ENCODE peak calls at places on chromosome 10, in six cellular contexts. Y is fibroblast of lung, B is mesendoderm, G is DND-41, O is PC-3, J is HCT116. Z is an unnamed sample. For H3K4me1, the result is how much of the 10 kb centered on the place peaks cover.

GRCh38 chr10:7411671-7412481 is 1.0 kb upstream of the SFMBT2 start:
- DNase-seq in O (no peak), B (peak), Y (no peak), G (no peak), J (no peak), Z (peak)

GRCh38 chr10:85008493-85009181 is 680.2 kb downstream of the CCSER2 start:
- DNase-seq in B (peak), J (no peak), O (no peak), G (no peak), Y (no peak), Z (no peak)

GRCh38 chr10:49404321-49404878 is 8.5 kb upstream of the DRGX start:
- DNase-seq in J (no peak), Y (no peak), B (no peak), O (no peak), G (no peak), Z (no peak)

GRCh38 chr10:96275685-96276418 is 4.5 kb upstream of the BLNK start:
- DNase-seq in Y (no peak), O (no peak), B (no peak), G (no peak), J (no peak), Z (peak)

GRCh38 chr10:42938351-42938750 is 138.5 kb upstream of the RET start:
- DNase-seq in G (no peak), Y (no peak), J (no peak), B (no peak), O (no peak), Z (no peak)

GRCh38 chr10:44959243-44960097 is at the start of gene RASSF4:
- DNase-seq in B (peak), J (peak), G (peak), Y (peak), O (peak), Z (peak)

GRCh38 chr10:97280783-97281182 is 11.7 kb downstream of the ARHGAP19 start:
- DNase-seq in B (no peak), J (no peak), O (no peak), G (no peak), Y (no peak), Z (no peak)

GRCh38 chr10:48769706-48770105 is 85.0 kb downstream of the WDFY4 start:
- DNase-seq in B (peak), G (no peak), Y (no peak), O (no peak), J (no peak), Z (no peak)

GRCh38 chr10:86524225-86524982 is 2.8 kb upstream of the WAPL start:
- DNase-seq in Y (no peak), G (no peak), J (no peak), O (no peak), B (no peak), Z (no peak)

GRCh38 chr10:97381626-97382025 is 19.5 kb downstream of the RRP12 start:
- DNase-seq in B (no peak), G (no peak), O (no peak), Y (no peak), J (no peak), Z (no peak)

GRCh38 chr10:8726087-8726486 is 671.6 kb downstream of the GATA3 start:
- DNase-seq in B (no peak), O (peak), J (no peak), Y (no peak), G (no peak), Z (no peak)

GRCh38 chr10:21318768-21319167 is 206.7 kb downstream of the SKIDA1 start:
- DNase-seq in J (no peak), B (no peak), G (no peak), Y (peak), O (no peak), Z (no peak)

GRCh38 chr10:126262971-126263370 is 125.3 kb downstream of the ADAM12 start:
- DNase-seq in O (no peak), J (no peak), B (no peak), Y (no peak), G (no peak), Z (no peak)

GRCh38 chr10:92594194-92594593 is 1.3 kb downstream of the KIF11 start:
- DNase-seq in G (no peak), B (no peak), Y (no peak), J (no peak), O (peak), Z (no peak)

GRCh38 chr10:1216576-1217236 is 160.5 kb downstream of the WDR37 start:
- DNase-seq in G (no peak), Y (no peak), B (no peak), J (no peak), O (no peak), Z (no peak)

GRCh38 chr10:127296696-127297095 is 100.3 kb upstream of the INSYN2A start:
- DNase-seq in J (no peak), O (no peak), Y (no peak), G (no peak), B (no peak), Z (no peak)

GRCh38 chr10:79360499-79361342 is 13.5 kb downstream of the PPIF start:
- DNase-seq in J (no peak), B (no peak), O (no peak), Y (no peak), G (no peak), Z (peak)

GRCh38 chr10:13521021-13521420 is 7.8 kb downstream of the BEND7 start:
- DNase-seq in O (no peak), Y (no peak), J (no peak), G (no peak), B (no peak), Z (no peak)

GRCh38 chr10:48547981-48548380 is 56.9 kb downstream of the ARHGAP22 start:
- DNase-seq in B (no peak), J (no peak), Y (no peak), G (no peak), O (no peak), Z (peak)

GRCh38 chr10:36493511-36493880 is 631.9 kb upstream of the ANKRD30A start:
- DNase-seq in Y (peak), J (no peak), B (no peak), G (no peak), O (peak), Z (no peak)

GRCh38 chr10:69716711-69717560 is 84.8 kb upstream of the COL13A1 start:
- DNase-seq in B (peak), J (peak), G (peak), O (peak), Y (peak), Z (peak)

GRCh38 chr10:113780681-113781250 is 29.3 kb downstream of the PLEKHS1 start:
- DNase-seq in G (no peak), O (no peak), J (no peak), B (peak), Y (no peak), Z (no peak)

GRCh38 chr10:74223755-74224530 is 72.9 kb downstream of the ADK start:
- DNase-seq in O (peak), B (peak), Y (peak), J (peak), G (no peak), Z (no peak)

GRCh38 chr10:98411768-98412167 is 3.2 kb downstream of the PYROXD2 start:
- DNase-seq in B (no peak), G (no peak), Y (peak), O (no peak), J (no peak), Z (no peak)

GRCh38 chr10:77332256-77332655 is 305.4 kb downstream of the KCNMA1 start:
- DNase-seq in Y (no peak), G (no peak), B (no peak), O (no peak), J (no peak), Z (no peak)

GRCh38 chr10:37952051-37952815 is 24.2 kb downstream of the ZNF25 start:
- DNase-seq in B (peak), J (no peak), O (no peak), Y (no peak), G (no peak), Z (no peak)

GRCh38 chr10:116849271-116850057 is at the start of gene ENO4:
- DNase-seq in B (peak), Y (peak), G (no peak), O (peak), J (peak), Z (peak)

GRCh38 chr10:13414855-13415254 is 66.8 kb upstream of the SEPHS1 start:
- DNase-seq in O (peak), Y (peak), G (no peak), J (peak), B (peak), Z (peak)

GRCh38 chr10:118800920-118801319 is 46.1 kb upstream of the CACUL1 start:
- DNase-seq in J (no peak), G (peak), B (no peak), Y (peak), O (peak), Z (no peak)

GRCh38 chr10:35626971-35627507 is 15.1 kb downstream of the FZD8 start:
- DNase-seq in J (no peak), B (peak), Y (peak), G (no peak), O (peak), Z (no peak)

GRCh38 chr10:35913628-35914027 is 271.5 kb upstream of the FZD8 start:
- DNase-seq in O (peak), B (peak), G (no peak), J (no peak), Y (no peak), Z (no peak)

GRCh38 chr10:26861326-26861998 is 704 bp upstream of the ABI1 start:
- DNase-seq in Y (no peak), G (no peak), O (no peak), J (no peak), B (no peak), Z (no peak)

GRCh38 chr10:27529010-27529783 is 25.1 kb downstream of the RAB18 start:
- DNase-seq in Y (peak), O (no peak), B (peak), J (no peak), G (no peak), Z (no peak)

GRCh38 chr10:65581426-65582026 is 1344.3 kb upstream of the LRRTM3 start:
- DNase-seq in G (no peak), Y (no peak), O (no peak), B (peak), J (no peak), Z (no peak)

GRCh38 chr10:29501692-29502091 is 133.1 kb downstream of the SVIL start:
- DNase-seq in G (no peak), B (peak), O (peak), J (peak), Y (peak), Z (no peak)

GRCh38 chr10:113179270-113179669 is 229.2 kb downstream of the TCF7L2 start:
- DNase-seq in B (no peak), J (no peak), G (no peak), Y (no peak), O (no peak), Z (no peak)

GRCh38 chr10:6795571-6795970 is 215.5 kb upstream of the PRKCQ start:
- DNase-seq in J (no peak), B (no peak), Y (no peak), G (no peak), O (no peak), Z (no peak)

GRCh38 chr10:104032144-104032775 is 53.4 kb downstream of the COL17A1 start:
- DNase-seq in Y (no peak), B (peak), J (no peak), G (no peak), O (no peak), Z (no peak)

GRCh38 chr10:102546606-102547310 is 43.0 kb downstream of the SUFU start:
- DNase-seq in J (no peak), G (no peak), B (no peak), O (no peak), Y (peak), Z (no peak)

GRCh38 chr10:121994429-121994881 is 5.5 kb downstream of the TACC2 start:
- DNase-seq in B (peak), O (peak), J (no peak), Y (peak), G (no peak), Z (peak)
- H3K9ac ChIP-seq in B (no peak), O (peak), J (no peak), Y (no peak), G (no peak), Z (no peak)

GRCh38 chr10:17426263-17426600 is 28.2 kb downstream of the ST8SIA6 start:
- DNase-seq in O (no peak), B (no peak), Y (no peak), G (no peak), J (no peak), Z (no peak)
- H3K4me1 ChIP-seq in O (under half), B (under half), Y (under half), G (under half), J (under half), Z (under half)

GRCh38 chr10:131971591-131971990 is 10.1 kb downstream of the BNIP3 start:
- DNase-seq in Y (no peak), O (no peak), J (no peak), B (no peak), G (no peak), Z (no peak)

GRCh38 chr10:131968949-131969348 is 12.8 kb downstream of the BNIP3 start:
- DNase-seq in O (no peak), G (no peak), J (no peak), B (no peak), Y (no peak), Z (no peak)

GRCh38 chr10:131972474-131973071 is 9.2 kb downstream of the BNIP3 start:
- DNase-seq in J (no peak), O (no peak), G (peak), B (no peak), Y (peak), Z (peak)

GRCh38 chr10:131973160-131973951 is 8.4 kb downstream of the BNIP3 start:
- DNase-seq in J (no peak), O (no peak), G (peak), B (no peak), Y (no peak), Z (no peak)

GRCh38 chr10:131970946-131971345 is 10.8 kb downstream of the BNIP3 start:
- DNase-seq in B (no peak), G (no peak), O (no peak), J (no peak), Y (no peak), Z (no peak)
- H3K9ac ChIP-seq in B (no peak), G (no peak), O (no peak), J (no peak), Y (no peak), Z (no peak)

DNA sequence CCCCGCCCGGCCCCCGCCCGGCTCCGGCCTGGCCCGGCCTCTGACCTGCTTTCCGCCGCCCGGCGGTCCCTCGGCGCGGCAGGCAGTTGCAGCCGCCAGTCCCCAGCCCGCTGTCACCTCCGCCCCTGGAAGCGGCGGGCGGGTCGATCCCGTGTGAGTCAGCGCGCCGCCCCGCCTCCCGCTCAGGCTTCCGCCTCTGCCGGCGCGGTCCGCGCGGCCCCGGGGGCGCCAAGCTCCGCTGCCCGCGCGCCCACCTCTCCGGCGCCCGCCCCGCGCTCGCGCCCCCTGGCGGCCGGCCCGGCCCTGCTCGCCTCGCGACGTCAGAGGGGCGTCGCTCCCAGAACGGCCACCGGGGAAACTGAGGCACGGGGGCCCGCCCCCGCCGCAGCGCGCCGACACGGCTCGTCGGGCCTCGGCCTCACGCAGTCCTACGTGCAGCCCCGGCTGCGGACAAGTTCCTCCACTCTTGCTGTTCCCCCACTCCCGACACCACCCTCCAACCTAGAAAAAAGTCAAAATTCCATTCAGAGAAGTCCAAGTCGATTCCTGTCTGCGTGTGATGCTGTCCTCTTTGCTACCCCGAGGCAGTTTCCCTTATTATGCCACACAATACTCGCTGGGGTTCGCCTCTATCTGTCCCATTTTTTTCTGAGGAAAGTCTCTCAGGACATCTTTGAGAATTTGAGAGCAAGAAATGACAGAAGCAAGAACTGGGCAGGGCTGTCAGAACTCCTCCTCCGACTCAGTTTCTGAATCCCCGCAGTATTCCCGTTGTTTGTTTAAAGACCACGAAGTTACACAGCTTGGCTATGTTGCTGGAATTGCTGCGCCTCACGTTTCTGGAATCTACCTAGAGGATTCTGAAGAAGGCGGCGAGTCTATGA is at the start of gene DNMBP:
- DNase-seq in J (peak), Y (peak), O (peak), B (peak), G (peak), Z (peak)
- H3K4me1 ChIP-seq in J (under half), Y (under half), O (under half), B (under half), G (under half), Z (under half)

GRCh38 chr10:4772202-4772570 is 53.8 kb upstream of the AKR1E2 start:
- DNase-seq in Y (no peak), O (no peak), B (no peak), G (no peak), J (no peak), Z (no peak)

GRCh38 chr10:4767033-4767814 is 58.8 kb upstream of the AKR1E2 start:
- DNase-seq in O (peak), G (peak), Y (peak), J (peak), B (peak), Z (peak)

GRCh38 chr10:4775808-4776207 is 50.2 kb upstream of the AKR1E2 start:
- DNase-seq in G (no peak), B (no peak), Y (no peak), O (peak), J (no peak), Z (no peak)

GRCh38 chr10:4770766-4771553 is 55.0 kb upstream of the AKR1E2 start:
- DNase-seq in G (no peak), Y (peak), J (peak), O (peak), B (peak), Z (no peak)

DNA sequence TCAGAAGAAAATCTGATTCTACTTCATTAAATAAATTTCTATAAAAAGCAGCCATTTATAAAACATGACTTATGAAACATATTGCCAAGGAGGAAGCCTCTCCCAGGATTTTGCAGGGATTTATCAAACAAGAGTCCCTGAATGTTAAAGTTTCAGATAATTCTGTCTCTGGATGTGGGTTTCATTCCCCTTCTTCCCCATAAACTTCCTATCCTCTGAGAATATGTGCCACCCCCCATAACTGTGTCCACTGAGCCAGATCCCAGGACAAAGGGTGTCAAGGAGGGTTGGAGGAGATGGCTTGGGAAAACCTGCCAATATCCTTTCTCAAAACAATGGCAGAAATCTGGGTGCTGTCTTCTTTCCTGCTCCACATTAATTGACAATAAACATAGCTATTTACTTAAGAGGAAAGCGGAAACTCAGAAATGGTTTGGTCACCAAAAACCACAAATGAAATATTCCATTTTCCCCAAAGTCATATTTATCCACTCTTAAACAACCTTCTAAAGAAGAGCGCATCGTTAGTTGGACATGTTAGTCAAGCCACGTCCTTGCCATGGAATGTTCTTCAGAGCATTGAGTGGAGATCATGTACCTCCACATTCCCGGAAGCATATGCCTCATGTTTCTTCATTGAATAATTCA is 54.3 kb upstream of the AKR1E2 start:
- DNase-seq in B (no peak), Y (peak), G (no peak), O (peak), J (no peak), Z (no peak)
- H3K9ac ChIP-seq in B (no peak), Y (peak), G (no peak), O (peak), J (peak), Z (no peak)

DNA sequence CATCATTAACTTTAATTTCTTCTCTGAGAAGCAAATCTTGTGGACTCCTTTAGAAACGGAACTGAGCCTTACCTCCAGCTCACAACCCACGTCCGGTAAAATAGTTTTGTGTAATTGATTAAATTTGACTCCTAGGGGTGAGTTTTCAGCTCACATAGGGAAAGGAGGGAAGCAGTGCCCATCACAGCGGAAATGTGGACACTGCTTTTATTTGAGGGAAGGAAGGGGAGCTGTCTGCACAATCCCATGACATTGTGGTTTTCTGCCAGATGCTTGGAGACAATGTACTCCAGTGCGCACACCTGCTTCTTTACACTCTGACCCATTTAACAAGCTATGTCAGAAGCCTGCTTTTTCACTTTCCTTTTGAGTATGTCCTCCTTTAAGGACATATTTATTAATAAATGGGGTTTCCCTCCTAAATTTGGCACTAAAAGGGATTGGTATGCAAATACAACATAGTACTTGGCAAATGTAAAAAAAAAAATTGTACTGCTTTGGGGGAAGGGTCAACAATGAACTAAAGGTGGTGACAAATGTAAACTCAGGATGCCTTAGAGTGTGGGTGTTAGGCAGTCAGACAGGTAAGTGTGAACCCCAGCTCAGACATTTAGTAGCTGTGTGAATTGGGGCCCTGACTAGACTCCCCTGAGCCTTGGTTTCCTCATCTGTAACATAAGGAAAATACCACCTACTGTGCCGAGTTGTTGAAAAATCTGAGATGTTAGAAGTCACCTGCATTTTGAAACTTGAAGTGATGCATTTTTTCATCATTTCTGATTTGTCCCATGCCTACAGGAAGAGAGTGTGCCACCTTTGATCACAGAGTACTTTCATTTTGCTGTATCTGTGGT is 90.2 kb upstream of the KLF6 start:
- DNase-seq in O (no peak), G (peak), Y (no peak), B (no peak), J (no peak), Z (no peak)
- H3K4me1 ChIP-seq in O (under half), G (under half), Y (under half), B (under half), J (under half), Z (under half)

DNA sequence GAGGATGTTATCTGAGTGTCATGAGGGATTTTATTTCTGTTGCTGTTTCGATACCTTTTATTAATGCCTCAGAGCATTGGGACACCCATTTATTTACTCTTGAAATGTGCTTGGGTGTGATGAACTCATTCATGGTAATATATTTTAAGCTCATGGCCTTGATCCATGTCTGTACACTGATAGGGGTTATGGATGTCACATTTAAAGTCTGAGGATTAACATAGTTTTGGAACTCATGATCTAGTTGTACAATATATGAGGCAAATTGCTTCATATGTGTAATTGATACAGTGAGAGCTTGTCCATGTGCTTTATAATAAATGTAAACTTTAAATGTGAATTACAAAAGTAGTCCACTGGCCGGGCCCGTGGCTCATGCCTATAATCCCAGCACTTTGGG is 23.0 kb upstream of the ZRANB1 start:
- DNase-seq in B (no peak), G (no peak), J (no peak), Y (peak), O (no peak), Z (no peak)
- H3K9ac ChIP-seq in B (no peak), G (peak), J (no peak), Y (no peak), O (no peak), Z (no peak)